ENCODE peak calls at places on chromosomes 4 and X, in eight cellular contexts. X is H7, F is sciatic nerve, W is ecto neural progenitor cell, L is globus pallidus, N is KBM-7, T is RCC 7860, Y is neuronal stem cell. U is an unnamed sample.

GRCh38 chr4:184621518-184621917 is 27.7 kb downstream of the CASP3 start:
- DNase-seq in X (no peak), F (no peak), W (no peak), L (no peak), N (no peak), T (no peak), Y (no peak), U (no peak)

GRCh38 chrX:104310084-104310483 is 55.4 kb upstream of the ESX1 start:
- DNase-seq in X (no peak), F (no peak), W (no peak), L (peak), N (peak), T (peak), Y (no peak), U (peak)

GRCh38 chrX:23752740-23753435 is 9.8 kb upstream of the ACOT9 start:
- DNase-seq in X (no peak), F (no peak), W (no peak), L (no peak), N (no peak), T (no peak), Y (no peak), U (no peak)

GRCh38 chrX:65902011-65902410 is 137.9 kb downstream of the VSIG4 start:
- DNase-seq in X (no peak), F (no peak), W (no peak), L (no peak), N (no peak), T (no peak), Y (no peak), U (no peak)

GRCh38 chr4:171812377-171813194 is 618 bp upstream of the GALNTL6 start:
- DNase-seq in X (peak), F (no peak), W (no peak), L (no peak), N (peak), T (no peak), Y (peak), U (peak)

GRCh38 chr4:110270492-110271197 is 72.2 kb upstream of the ELOVL6 start:
- DNase-seq in X (no peak), F (no peak), W (no peak), L (no peak), N (no peak), T (no peak), Y (no peak), U (no peak)

GRCh38 chr4:173194175-173194574 is 25.6 kb downstream of the GALNT7 start:
- DNase-seq in X (no peak), F (no peak), W (no peak), L (no peak), N (no peak), T (no peak), Y (no peak), U (no peak)

GRCh38 chrX:44898411-44899221 is 25.6 kb downstream of the KDM6A start:
- DNase-seq in X (peak), F (no peak), W (no peak), L (no peak), N (peak), T (no peak), Y (no peak), U (peak)

GRCh38 chrX:148854351-148854750 is 353.9 kb downstream of the AFF2 start:
- DNase-seq in X (no peak), F (no peak), W (no peak), L (no peak), N (no peak), T (no peak), Y (no peak), U (no peak)